ENCODE peak calls at places on chromosome 19, in nine cellular contexts. One of them, this sample, is unnamed.

GRCh38 chr19:993361-993830 is 6.8 kb upstream of the GRIN3B start:
- DNase-seq in heart right ventricle: no peak
- DNase-seq in astrocyte of the spinal cord: no peak
- DNase-seq in amniotic stem cell: no peak
- DNase-seq in stimulated activated CD8-positive, alpha-beta memory T cell treated with anti-CD3 and anti-CD28 coated beads, Interleukin-12 subunit alpha, Interleukin-12 subunit beta, amount 100 ng/mL, for 4 hours: no peak
- DNase-seq in cardiac muscle cell: no peak
- DNase-seq in GM18507: no peak
- DNase-seq in T-helper 2 cell: no peak
- DNase-seq in hippocampal formation: no peak
- DNase-seq in this sample: no peak

GRCh38 chr19:30071871-30072270 is 129.8 kb downstream of the URI1 start:
- DNase-seq in heart right ventricle: no peak
- DNase-seq in astrocyte of the spinal cord: no peak
- DNase-seq in amniotic stem cell: no peak
- DNase-seq in stimulated activated CD8-positive, alpha-beta memory T cell treated with anti-CD3 and anti-CD28 coated beads, Interleukin-12 subunit alpha, Interleukin-12 subunit beta, amount 100 ng/mL, for 4 hours: no peak
- DNase-seq in cardiac muscle cell: no peak
- DNase-seq in GM18507: no peak
- DNase-seq in T-helper 2 cell: no peak
- DNase-seq in hippocampal formation: no peak
- DNase-seq in this sample: no peak

GRCh38 chr19:4577020-4577782 is 17.7 kb upstream of the SEMA6B start:
- DNase-seq in heart right ventricle: no peak
- DNase-seq in astrocyte of the spinal cord: peak
- DNase-seq in amniotic stem cell: no peak
- DNase-seq in stimulated activated CD8-positive, alpha-beta memory T cell treated with anti-CD3 and anti-CD28 coated beads, Interleukin-12 subunit alpha, Interleukin-12 subunit beta, amount 100 ng/mL, for 4 hours: no peak
- DNase-seq in cardiac muscle cell: peak
- DNase-seq in GM18507: no peak
- DNase-seq in T-helper 2 cell: no peak
- DNase-seq in hippocampal formation: no peak
- DNase-seq in this sample: no peak

GRCh38 chr19:57769345-57770131 is at the start of gene ZNF586:
- DNase-seq in heart right ventricle: peak
- DNase-seq in astrocyte of the spinal cord: peak
- DNase-seq in amniotic stem cell: peak
- DNase-seq in stimulated activated CD8-positive, alpha-beta memory T cell treated with anti-CD3 and anti-CD28 coated beads, Interleukin-12 subunit alpha, Interleukin-12 subunit beta, amount 100 ng/mL, for 4 hours: peak
- DNase-seq in cardiac muscle cell: peak
- DNase-seq in GM18507: peak
- DNase-seq in T-helper 2 cell: peak
- DNase-seq in hippocampal formation: peak
- DNase-seq in this sample: peak

GRCh38 chr19:3986260-3987041 is 1.2 kb upstream of the EEF2 start:
- DNase-seq in heart right ventricle: peak
- DNase-seq in astrocyte of the spinal cord: peak
- DNase-seq in amniotic stem cell: peak
- DNase-seq in stimulated activated CD8-positive, alpha-beta memory T cell treated with anti-CD3 and anti-CD28 coated beads, Interleukin-12 subunit alpha, Interleukin-12 subunit beta, amount 100 ng/mL, for 4 hours: no peak
- DNase-seq in cardiac muscle cell: peak
- DNase-seq in GM18507: no peak
- DNase-seq in T-helper 2 cell: peak
- DNase-seq in hippocampal formation: peak
- DNase-seq in this sample: no peak

GRCh38 chr19:917323-918151 is at the start of gene KISS1R:
- DNase-seq in heart right ventricle: no peak
- DNase-seq in astrocyte of the spinal cord: no peak
- DNase-seq in amniotic stem cell: no peak
- DNase-seq in stimulated activated CD8-positive, alpha-beta memory T cell treated with anti-CD3 and anti-CD28 coated beads, Interleukin-12 subunit alpha, Interleukin-12 subunit beta, amount 100 ng/mL, for 4 hours: no peak
- DNase-seq in cardiac muscle cell: no peak
- DNase-seq in GM18507: no peak
- DNase-seq in T-helper 2 cell: no peak
- DNase-seq in hippocampal formation: no peak
- DNase-seq in this sample: no peak

GRCh38 chr19:32702010-32702409 is 10.4 kb downstream of the NUDT19 start:
- DNase-seq in heart right ventricle: no peak
- DNase-seq in astrocyte of the spinal cord: no peak
- DNase-seq in amniotic stem cell: no peak
- DNase-seq in stimulated activated CD8-positive, alpha-beta memory T cell treated with anti-CD3 and anti-CD28 coated beads, Interleukin-12 subunit alpha, Interleukin-12 subunit beta, amount 100 ng/mL, for 4 hours: no peak
- DNase-seq in cardiac muscle cell: no peak
- DNase-seq in GM18507: no peak
- DNase-seq in T-helper 2 cell: no peak
- DNase-seq in hippocampal formation: no peak
- DNase-seq in this sample: no peak

GRCh38 chr19:38070573-38070972 is 153.4 kb downstream of the DPF1 start:
- DNase-seq in heart right ventricle: no peak
- DNase-seq in astrocyte of the spinal cord: peak
- DNase-seq in amniotic stem cell: no peak
- DNase-seq in stimulated activated CD8-positive, alpha-beta memory T cell treated with anti-CD3 and anti-CD28 coated beads, Interleukin-12 subunit alpha, Interleukin-12 subunit beta, amount 100 ng/mL, for 4 hours: no peak
- DNase-seq in cardiac muscle cell: peak
- DNase-seq in GM18507: no peak
- DNase-seq in T-helper 2 cell: no peak
- DNase-seq in hippocampal formation: no peak
- DNase-seq in this sample: no peak

GRCh38 chr19:6233051-6233826 is 46.5 kb downstream of the MLLT1 start:
- DNase-seq in heart right ventricle: peak
- DNase-seq in astrocyte of the spinal cord: peak
- DNase-seq in amniotic stem cell: no peak
- DNase-seq in stimulated activated CD8-positive, alpha-beta memory T cell treated with anti-CD3 and anti-CD28 coated beads, Interleukin-12 subunit alpha, Interleukin-12 subunit beta, amount 100 ng/mL, for 4 hours: no peak
- DNase-seq in cardiac muscle cell: peak
- DNase-seq in GM18507: no peak
- DNase-seq in T-helper 2 cell: no peak
- DNase-seq in hippocampal formation: no peak
- DNase-seq in this sample: peak

GRCh38 chr19:49403404-49404187 is 15.5 kb downstream of the KASH5 start:
- DNase-seq in heart right ventricle: no peak
- DNase-seq in astrocyte of the spinal cord: peak
- DNase-seq in amniotic stem cell: no peak
- DNase-seq in stimulated activated CD8-positive, alpha-beta memory T cell treated with anti-CD3 and anti-CD28 coated beads, Interleukin-12 subunit alpha, Interleukin-12 subunit beta, amount 100 ng/mL, for 4 hours: no peak
- DNase-seq in cardiac muscle cell: no peak
- DNase-seq in GM18507: no peak
- DNase-seq in T-helper 2 cell: no peak
- DNase-seq in hippocampal formation: no peak
- DNase-seq in this sample: no peak

GRCh38 chr19:3527250-3527910 is 11.6 kb upstream of the TEKTIP1 start:
- DNase-seq in heart right ventricle: no peak
- DNase-seq in astrocyte of the spinal cord: no peak
- DNase-seq in amniotic stem cell: no peak
- DNase-seq in stimulated activated CD8-positive, alpha-beta memory T cell treated with anti-CD3 and anti-CD28 coated beads, Interleukin-12 subunit alpha, Interleukin-12 subunit beta, amount 100 ng/mL, for 4 hours: no peak
- DNase-seq in cardiac muscle cell: no peak
- DNase-seq in GM18507: no peak
- DNase-seq in T-helper 2 cell: no peak
- DNase-seq in hippocampal formation: no peak
- DNase-seq in this sample: no peak

GRCh38 chr19:47518854-47519253 is 4.0 kb upstream of the NAPA start:
- DNase-seq in heart right ventricle: no peak
- DNase-seq in astrocyte of the spinal cord: no peak
- DNase-seq in amniotic stem cell: no peak
- DNase-seq in stimulated activated CD8-positive, alpha-beta memory T cell treated with anti-CD3 and anti-CD28 coated beads, Interleukin-12 subunit alpha, Interleukin-12 subunit beta, amount 100 ng/mL, for 4 hours: no peak
- DNase-seq in cardiac muscle cell: no peak
- DNase-seq in GM18507: no peak
- DNase-seq in T-helper 2 cell: no peak
- DNase-seq in hippocampal formation: no peak
- DNase-seq in this sample: no peak

GRCh38 chr19:16856091-16856490 is 26.9 kb downstream of the SIN3B start:
- DNase-seq in heart right ventricle: no peak
- DNase-seq in astrocyte of the spinal cord: no peak
- DNase-seq in amniotic stem cell: no peak
- DNase-seq in stimulated activated CD8-positive, alpha-beta memory T cell treated with anti-CD3 and anti-CD28 coated beads, Interleukin-12 subunit alpha, Interleukin-12 subunit beta, amount 100 ng/mL, for 4 hours: no peak
- DNase-seq in cardiac muscle cell: no peak
- DNase-seq in GM18507: no peak
- DNase-seq in T-helper 2 cell: no peak
- DNase-seq in hippocampal formation: no peak
- DNase-seq in this sample: no peak

GRCh38 chr19:50870417-50871089 is 2.7 kb upstream of the KLK2 start:
- DNase-seq in heart right ventricle: no peak
- DNase-seq in astrocyte of the spinal cord: no peak
- DNase-seq in amniotic stem cell: no peak
- DNase-seq in stimulated activated CD8-positive, alpha-beta memory T cell treated with anti-CD3 and anti-CD28 coated beads, Interleukin-12 subunit alpha, Interleukin-12 subunit beta, amount 100 ng/mL, for 4 hours: no peak
- DNase-seq in cardiac muscle cell: peak
- DNase-seq in GM18507: no peak
- DNase-seq in T-helper 2 cell: no peak
- DNase-seq in hippocampal formation: no peak
- DNase-seq in this sample: no peak

GRCh38 chr19:8454218-8454617 is 9.4 kb downstream of the HNRNPM start:
- DNase-seq in heart right ventricle: no peak
- DNase-seq in astrocyte of the spinal cord: no peak
- DNase-seq in amniotic stem cell: no peak
- DNase-seq in stimulated activated CD8-positive, alpha-beta memory T cell treated with anti-CD3 and anti-CD28 coated beads, Interleukin-12 subunit alpha, Interleukin-12 subunit beta, amount 100 ng/mL, for 4 hours: no peak
- DNase-seq in cardiac muscle cell: no peak
- DNase-seq in GM18507: no peak
- DNase-seq in T-helper 2 cell: no peak
- DNase-seq in hippocampal formation: no peak
- DNase-seq in this sample: no peak

GRCh38 chr19:31254611-31255010 is 94.6 kb downstream of the TSHZ3 start:
- DNase-seq in heart right ventricle: no peak
- DNase-seq in astrocyte of the spinal cord: no peak
- DNase-seq in amniotic stem cell: no peak
- DNase-seq in stimulated activated CD8-positive, alpha-beta memory T cell treated with anti-CD3 and anti-CD28 coated beads, Interleukin-12 subunit alpha, Interleukin-12 subunit beta, amount 100 ng/mL, for 4 hours: no peak
- DNase-seq in cardiac muscle cell: no peak
- DNase-seq in GM18507: no peak
- DNase-seq in T-helper 2 cell: no peak
- DNase-seq in hippocampal formation: no peak
- DNase-seq in this sample: peak

GRCh38 chr19:18650048-18650435 is 13.2 kb downstream of the KLHL26 start:
- DNase-seq in heart right ventricle: peak
- DNase-seq in astrocyte of the spinal cord: peak
- DNase-seq in amniotic stem cell: no peak
- DNase-seq in stimulated activated CD8-positive, alpha-beta memory T cell treated with anti-CD3 and anti-CD28 coated beads, Interleukin-12 subunit alpha, Interleukin-12 subunit beta, amount 100 ng/mL, for 4 hours: no peak
- DNase-seq in cardiac muscle cell: peak
- DNase-seq in GM18507: no peak
- DNase-seq in T-helper 2 cell: no peak
- DNase-seq in hippocampal formation: no peak
- DNase-seq in this sample: peak

GRCh38 chr19:48513289-48514122 is 1.9 kb upstream of the LMTK3 start:
- DNase-seq in heart right ventricle: peak
- DNase-seq in astrocyte of the spinal cord: peak
- DNase-seq in amniotic stem cell: no peak
- DNase-seq in stimulated activated CD8-positive, alpha-beta memory T cell treated with anti-CD3 and anti-CD28 coated beads, Interleukin-12 subunit alpha, Interleukin-12 subunit beta, amount 100 ng/mL, for 4 hours: peak
- DNase-seq in cardiac muscle cell: peak
- DNase-seq in GM18507: no peak
- DNase-seq in T-helper 2 cell: peak
- DNase-seq in hippocampal formation: peak
- DNase-seq in this sample: no peak

GRCh38 chr19:44890366-44891015 is 563 bp upstream of the TOMM40 start:
- DNase-seq in heart right ventricle: peak
- DNase-seq in astrocyte of the spinal cord: peak
- DNase-seq in amniotic stem cell: peak
- DNase-seq in stimulated activated CD8-positive, alpha-beta memory T cell treated with anti-CD3 and anti-CD28 coated beads, Interleukin-12 subunit alpha, Interleukin-12 subunit beta, amount 100 ng/mL, for 4 hours: no peak
- DNase-seq in cardiac muscle cell: peak
- DNase-seq in GM18507: peak
- DNase-seq in T-helper 2 cell: peak
- DNase-seq in hippocampal formation: peak
- DNase-seq in this sample: peak

GRCh38 chr19:54147676-54148075 is 10.1 kb downstream of the CNOT3 start:
- DNase-seq in heart right ventricle: peak
- DNase-seq in astrocyte of the spinal cord: no peak
- DNase-seq in amniotic stem cell: no peak
- DNase-seq in stimulated activated CD8-positive, alpha-beta memory T cell treated with anti-CD3 and anti-CD28 coated beads, Interleukin-12 subunit alpha, Interleukin-12 subunit beta, amount 100 ng/mL, for 4 hours: no peak
- DNase-seq in cardiac muscle cell: peak
- DNase-seq in GM18507: no peak
- DNase-seq in T-helper 2 cell: no peak
- DNase-seq in hippocampal formation: no peak
- DNase-seq in this sample: no peak